ENCODE peak calls at places on chromosomes 5 and 9, in six cellular contexts. One of them, this sample, is unnamed.
A peak's percentile ranks its signal among the peaks of the same experiment; 100 is the strongest.

GRCh38 chr5:80755634-80756033 is 100.9 kb upstream of the DHFR start:
- DNase-seq in hepatocyte: no peak
- DNase-seq in small intestine: peak; percentile 68
- DNase-seq in neural progenitor cell: peak; percentile 18
- DNase-seq in colonic mucosa: no peak
- DNase-seq in psoas muscle: no peak
- DNase-seq in this sample: peak; percentile 66

GRCh38 chr5:109373932-109374331 is 35.8 kb downstream of the PJA2 start:
- DNase-seq in small intestine: no peak
- DNase-seq in neural progenitor cell: no peak
- DNase-seq in hepatocyte: no peak
- DNase-seq in colonic mucosa: no peak
- DNase-seq in psoas muscle: no peak
- DNase-seq in this sample: no peak

GRCh38 chr5:74342948-74343682 is 297.4 kb downstream of the ENC1 start:
- DNase-seq in psoas muscle: no peak
- DNase-seq in hepatocyte: no peak
- DNase-seq in small intestine: no peak
- DNase-seq in neural progenitor cell: no peak
- DNase-seq in colonic mucosa: no peak
- DNase-seq in this sample: no peak

GRCh38 chr9:116381350-116381749 is 227.8 kb downstream of the PAPPA start:
- DNase-seq in colonic mucosa: no peak
- DNase-seq in small intestine: peak; percentile 33
- DNase-seq in hepatocyte: no peak
- DNase-seq in neural progenitor cell: no peak
- DNase-seq in psoas muscle: no peak
- DNase-seq in this sample: no peak

GRCh38 chr9:114112778-114113585 is 13.9 kb upstream of the KIF12 start:
- DNase-seq in neural progenitor cell: no peak
- DNase-seq in hepatocyte: peak; percentile 78
- DNase-seq in colonic mucosa: peak; percentile 64
- DNase-seq in small intestine: peak; percentile 72
- DNase-seq in psoas muscle: peak; percentile 93
- DNase-seq in this sample: peak; percentile 41

GRCh38 chr9:23496827-23497226 is 329.2 kb downstream of the ELAVL2 start:
- DNase-seq in psoas muscle: no peak
- DNase-seq in neural progenitor cell: no peak
- DNase-seq in hepatocyte: no peak
- DNase-seq in colonic mucosa: no peak
- DNase-seq in small intestine: no peak
- DNase-seq in this sample: no peak

GRCh38 chr9:2180171-2180570 is 165.0 kb downstream of the SMARCA2 start:
- DNase-seq in psoas muscle: no peak
- DNase-seq in hepatocyte: no peak
- DNase-seq in neural progenitor cell: peak; percentile 13
- DNase-seq in small intestine: no peak
- DNase-seq in colonic mucosa: no peak
- DNase-seq in this sample: no peak

GRCh38 chr9:97773723-97774122 is 76.6 kb upstream of the XPA start:
- DNase-seq in neural progenitor cell: no peak
- DNase-seq in psoas muscle: no peak
- DNase-seq in hepatocyte: no peak
- DNase-seq in small intestine: peak; percentile 71
- DNase-seq in colonic mucosa: peak; percentile 66
- DNase-seq in this sample: peak; percentile 58

GRCh38 chr5:123874600-123875201 is 362.7 kb downstream of the CSNK1G3 start:
- DNase-seq in psoas muscle: no peak
- DNase-seq in hepatocyte: no peak
- DNase-seq in neural progenitor cell: peak; percentile 86
- DNase-seq in small intestine: peak; percentile 3
- DNase-seq in colonic mucosa: no peak
- DNase-seq in this sample: peak; percentile 61

GRCh38 chr5:16857635-16858034 is 78.5 kb downstream of the MYO10 start:
- DNase-seq in psoas muscle: no peak
- DNase-seq in colonic mucosa: no peak
- DNase-seq in small intestine: no peak
- DNase-seq in hepatocyte: no peak
- DNase-seq in neural progenitor cell: no peak
- DNase-seq in this sample: no peak

GRCh38 chr5:6446626-6447309 is 1.9 kb upstream of the UBE2QL1 start:
- DNase-seq in neural progenitor cell: no peak
- DNase-seq in colonic mucosa: no peak
- DNase-seq in hepatocyte: no peak
- DNase-seq in psoas muscle: no peak
- DNase-seq in small intestine: no peak
- DNase-seq in this sample: no peak

GRCh38 chr9:124267271-124267807 is 9.6 kb downstream of the NEK6 start:
- DNase-seq in small intestine: no peak
- DNase-seq in neural progenitor cell: peak; percentile 31
- DNase-seq in hepatocyte: no peak
- DNase-seq in colonic mucosa: peak; percentile 82
- DNase-seq in psoas muscle: no peak
- DNase-seq in this sample: peak; percentile 80

GRCh38 chr5:9545301-9545958 is 445 bp downstream of the SEMA5A start:
- DNase-seq in hepatocyte: peak; percentile 27
- DNase-seq in psoas muscle: peak; percentile 65
- DNase-seq in neural progenitor cell: peak; percentile 49
- DNase-seq in colonic mucosa: peak; percentile 49
- DNase-seq in small intestine: no peak
- DNase-seq in this sample: no peak

GRCh38 chr5:9546973-9547947 is 1.4 kb upstream of the SEMA5A start:
- DNase-seq in small intestine: peak; percentile 61
- DNase-seq in colonic mucosa: peak; percentile 72
- DNase-seq in psoas muscle: peak; percentile 50
- DNase-seq in neural progenitor cell: peak; percentile 67
- DNase-seq in hepatocyte: peak; percentile 58
- DNase-seq in this sample: no peak

GRCh38 chr5:9544056-9544455 is 1.8 kb downstream of the SEMA5A start:
- DNase-seq in small intestine: no peak
- DNase-seq in neural progenitor cell: no peak
- DNase-seq in psoas muscle: no peak
- DNase-seq in colonic mucosa: no peak
- DNase-seq in hepatocyte: no peak
- DNase-seq in this sample: no peak

GRCh38 chr5:9544502-9545300 is 1.2 kb downstream of the SEMA5A start:
- DNase-seq in neural progenitor cell: peak; percentile 93
- DNase-seq in psoas muscle: peak; percentile 87
- DNase-seq in hepatocyte: peak; percentile 92
- DNase-seq in colonic mucosa: peak; percentile 92
- DNase-seq in small intestine: peak; percentile 86
- DNase-seq in this sample: no peak

GRCh38 chr5:9545959-9546851 is at the start of gene SEMA5A:
- DNase-seq in colonic mucosa: peak; percentile 91
- DNase-seq in small intestine: peak; percentile 77
- DNase-seq in psoas muscle: peak; percentile 85
- DNase-seq in neural progenitor cell: peak; percentile 90
- DNase-seq in hepatocyte: peak; percentile 88
- DNase-seq in this sample: no peak
- H3K4me3 ChIP-seq in colonic mucosa: peak within 1 kb of the TSS; percentile 60
- H3K4me3 ChIP-seq in small intestine: peak within 1 kb of the TSS; percentile 51
- H3K4me3 ChIP-seq in psoas muscle: peak within 1 kb of the TSS; percentile 77
- H3K4me3 ChIP-seq in neural progenitor cell: peak within 1 kb of the TSS; percentile 90
- H3K4me3 ChIP-seq in hepatocyte: peak within 1 kb of the TSS; percentile 95
- H3K4me3 ChIP-seq in this sample: no peak within 1 kb of the TSS

GRCh38 chr5:150053231-150053626 is 33.1 kb downstream of the CSF1R start:
- DNase-seq in hepatocyte: no peak
- DNase-seq in neural progenitor cell: no peak
- DNase-seq in small intestine: no peak
- DNase-seq in colonic mucosa: no peak
- DNase-seq in psoas muscle: peak; percentile 30
- DNase-seq in this sample: no peak
- H3K36me3 ChIP-seq in hepatocyte: no peaks in the 10 kb centered on the region
- H3K36me3 ChIP-seq in neural progenitor cell: no peaks in the 10 kb centered on the region
- H3K36me3 ChIP-seq in small intestine: peaks cover 46% of the 10 kb centered on the region
- H3K36me3 ChIP-seq in colonic mucosa: peaks cover 16% of the 10 kb centered on the region
- H3K36me3 ChIP-seq in psoas muscle: peaks cover 32% of the 10 kb centered on the region
- H3K36me3 ChIP-seq in this sample: peaks cover 60% of the 10 kb centered on the region

GRCh38 chr9:133709716-133710571 is 28.2 kb downstream of the SARDH start:
- DNase-seq in neural progenitor cell: no peak
- DNase-seq in psoas muscle: peak; percentile 54
- DNase-seq in colonic mucosa: no peak
- DNase-seq in small intestine: no peak
- DNase-seq in hepatocyte: no peak
- DNase-seq in this sample: no peak
- H3K4me3 ChIP-seq in neural progenitor cell: no peak overlapping the region
- H3K4me3 ChIP-seq in psoas muscle: no peak overlapping the region
- H3K4me3 ChIP-seq in colonic mucosa: no peak overlapping the region
- H3K4me3 ChIP-seq in small intestine: no peak overlapping the region
- H3K4me3 ChIP-seq in hepatocyte: no peak overlapping the region
- H3K4me3 ChIP-seq in this sample: no peak overlapping the region

GRCh38 chr5:35861718-35862117 is 5.0 kb downstream of the IL7R start:
- DNase-seq in psoas muscle: no peak
- DNase-seq in hepatocyte: no peak
- DNase-seq in colonic mucosa: no peak
- DNase-seq in neural progenitor cell: no peak
- DNase-seq in small intestine: no peak
- DNase-seq in this sample: no peak

GRCh38 chr5:35857606-35858205 is 1.0 kb downstream of the IL7R start:
- DNase-seq in colonic mucosa: no peak
- DNase-seq in hepatocyte: no peak
- DNase-seq in psoas muscle: no peak
- DNase-seq in neural progenitor cell: no peak
- DNase-seq in small intestine: no peak
- DNase-seq in this sample: no peak

GRCh38 chr5:35857004-35857345 is 284 bp downstream of the IL7R start:
- DNase-seq in psoas muscle: no peak
- DNase-seq in neural progenitor cell: no peak
- DNase-seq in small intestine: no peak
- DNase-seq in hepatocyte: no peak
- DNase-seq in colonic mucosa: no peak
- DNase-seq in this sample: no peak

GRCh38 chr5:35860686-35861085 is 4.0 kb downstream of the IL7R start:
- DNase-seq in hepatocyte: no peak
- DNase-seq in small intestine: no peak
- DNase-seq in colonic mucosa: no peak
- DNase-seq in psoas muscle: no peak
- DNase-seq in neural progenitor cell: no peak
- DNase-seq in this sample: no peak

GRCh38 chr5:35859101-35859661 is 2.5 kb downstream of the IL7R start:
- DNase-seq in small intestine: no peak
- DNase-seq in colonic mucosa: no peak
- DNase-seq in psoas muscle: no peak
- DNase-seq in hepatocyte: no peak
- DNase-seq in neural progenitor cell: peak; percentile 39
- DNase-seq in this sample: no peak
- H3K36me3 ChIP-seq in small intestine: no peaks in the 10 kb centered on the region
- H3K36me3 ChIP-seq in colonic mucosa: no peaks in the 10 kb centered on the region
- H3K36me3 ChIP-seq in psoas muscle: no peaks in the 10 kb centered on the region
- H3K36me3 ChIP-seq in hepatocyte: no peaks in the 10 kb centered on the region
- H3K36me3 ChIP-seq in neural progenitor cell: no peaks in the 10 kb centered on the region
- H3K36me3 ChIP-seq in this sample: no peaks in the 10 kb centered on the region

DNA sequence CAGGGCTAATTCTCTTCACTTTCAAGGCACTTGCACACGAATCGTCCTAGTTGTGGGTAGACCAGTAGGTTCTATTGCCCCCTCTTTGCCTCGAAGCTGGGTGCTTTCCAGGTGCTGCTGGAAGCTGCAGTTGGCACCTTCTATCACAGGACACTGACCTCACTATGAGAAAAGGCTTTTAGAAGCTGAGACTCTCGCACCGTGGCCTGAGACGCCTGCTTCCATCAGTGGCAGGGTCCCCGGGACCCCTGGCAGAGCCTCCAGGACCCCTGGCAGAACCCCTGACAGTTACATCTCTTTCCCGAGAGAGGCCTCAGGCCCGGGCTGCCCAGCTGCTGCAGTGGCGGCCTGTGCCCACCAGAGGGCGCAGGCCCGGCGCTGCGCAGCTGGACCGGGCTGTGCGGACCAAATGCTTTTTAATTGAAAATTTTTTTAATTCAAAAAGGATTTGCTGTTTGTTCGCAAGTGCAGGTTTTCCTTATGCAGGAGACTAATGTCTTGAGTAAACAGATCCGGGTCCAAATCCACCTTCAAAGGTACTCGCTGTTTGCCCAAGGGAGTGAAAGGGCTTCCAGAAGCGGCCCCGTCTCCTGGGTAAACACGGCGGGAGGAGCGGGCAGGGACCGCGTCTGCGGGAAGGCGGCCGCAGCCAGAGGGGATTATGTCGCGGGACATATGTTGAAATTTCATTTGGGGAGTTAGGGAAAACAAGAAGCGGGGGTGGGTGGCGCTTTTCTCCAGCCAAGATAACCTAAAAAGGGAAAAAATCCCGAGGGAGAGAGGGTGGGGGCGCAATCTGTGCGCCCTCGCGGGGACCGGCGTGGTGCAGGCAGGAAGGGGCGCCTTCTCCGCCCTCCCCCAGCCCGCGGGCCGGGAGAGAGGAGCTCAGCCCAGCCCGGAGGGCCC is 114.5 kb upstream of the LMX1B start:
- DNase-seq in small intestine: peak; percentile 32
- DNase-seq in hepatocyte: peak; percentile 58
- DNase-seq in neural progenitor cell: peak; percentile 84
- DNase-seq in colonic mucosa: no peak
- DNase-seq in psoas muscle: no peak
- DNase-seq in this sample: peak; percentile 62
- H3K4me3 ChIP-seq in small intestine: no peak overlapping the region
- H3K4me3 ChIP-seq in hepatocyte: peak overlapping the region; percentile 50
- H3K4me3 ChIP-seq in neural progenitor cell: peak overlapping the region; percentile 51
- H3K4me3 ChIP-seq in colonic mucosa: peak overlapping the region; percentile 25
- H3K4me3 ChIP-seq in psoas muscle: peak overlapping the region; percentile 63
- H3K4me3 ChIP-seq in this sample: peak overlapping the region; percentile 55

DNA sequence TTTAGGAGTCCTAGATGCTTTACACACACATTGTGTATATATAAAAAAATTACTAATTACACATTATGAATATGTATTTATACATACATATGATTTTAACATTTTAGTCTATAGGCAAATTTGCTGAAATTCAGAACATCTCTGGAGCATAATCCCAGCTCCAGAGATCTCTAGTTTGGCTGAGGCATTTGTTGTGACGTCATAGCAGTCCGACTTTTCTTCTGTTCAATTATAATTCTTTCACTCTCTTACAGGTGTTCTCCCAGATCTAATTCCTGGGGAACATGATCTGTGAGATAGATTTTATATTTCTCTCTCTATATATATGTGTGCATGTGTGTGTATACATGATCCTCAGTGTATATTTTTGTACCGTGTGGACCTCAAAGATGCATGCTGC is 1876.2 kb downstream of the EFNA5 start:
- DNase-seq in hepatocyte: no peak
- DNase-seq in neural progenitor cell: no peak
- DNase-seq in psoas muscle: no peak
- DNase-seq in colonic mucosa: no peak
- DNase-seq in small intestine: no peak
- DNase-seq in this sample: no peak
- H3K36me3 ChIP-seq in hepatocyte: no peaks in the 10 kb centered on the region
- H3K36me3 ChIP-seq in neural progenitor cell: no peaks in the 10 kb centered on the region
- H3K36me3 ChIP-seq in psoas muscle: no peaks in the 10 kb centered on the region
- H3K36me3 ChIP-seq in colonic mucosa: no peaks in the 10 kb centered on the region
- H3K36me3 ChIP-seq in small intestine: no peaks in the 10 kb centered on the region
- H3K36me3 ChIP-seq in this sample: no peaks in the 10 kb centered on the region

This sample was measured in SJCRH30.